ENCODE peak calls at places on chromosomes 6 and 20, in eight cellular contexts. B is fibroblast of lung, U is sigmoid colon, M is stomach, H is Calu3, G is A549, J is A673, Q is activated B cell treated with CpG ODN at 0.5 μM for 24 hours. W is an unnamed sample.

GRCh38 chr6:1176595-1176994 is 135.3 kb upstream of the FOXQ1 start:
- DNase-seq in B (no peak), U (no peak), M (no peak), H (no peak), G (no peak), J (no peak), Q (no peak), W (no peak)

GRCh38 chr20:2349801-2350200 is 30.9 kb upstream of the TGM6 start:
- DNase-seq in B (no peak), U (no peak), M (no peak), H (no peak), G (no peak), J (no peak), Q (no peak), W (no peak)

GRCh38 chr6:111353914-111354464 is 129.0 kb downstream of the REV3L start:
- DNase-seq in B (peak), U (no peak), M (no peak), H (no peak), G (no peak), J (no peak), Q (no peak), W (no peak)

GRCh38 chr6:34462561-34462971 is 3.3 kb upstream of the PACSIN1 start:
- DNase-seq in B (peak), U (no peak), M (peak), H (peak), G (peak), J (peak), Q (no peak), W (no peak)

GRCh38 chr20:59004763-59005522 is 2.1 kb downstream of the CTSZ start:
- DNase-seq in B (no peak), U (peak), M (peak), H (no peak), G (no peak), J (peak), Q (peak), W (peak)

GRCh38 chr6:38187285-38187684 is 367.8 kb downstream of the ZFAND3 start:
- DNase-seq in B (no peak), U (no peak), M (no peak), H (no peak), G (no peak), J (no peak), Q (no peak), W (no peak)

GRCh38 chr6:83193747-83194582 is 808 bp downstream of the RWDD2A start:
- DNase-seq in B (peak), U (peak), M (peak), H (peak), G (peak), J (peak), Q (peak), W (no peak)

GRCh38 chr6:111515259-111515658 is 32.2 kb upstream of the REV3L start:
- DNase-seq in B (no peak), U (no peak), M (no peak), H (no peak), G (no peak), J (no peak), Q (no peak), W (no peak)

GRCh38 chr6:37680668-37681067 is 17.0 kb downstream of the MDGA1 start:
- DNase-seq in B (no peak), U (no peak), M (no peak), H (no peak), G (no peak), J (peak), Q (no peak), W (no peak)

GRCh38 chr20:8657664-8658063 is 411.2 kb upstream of the PLCB4 start:
- DNase-seq in B (no peak), U (no peak), M (no peak), H (no peak), G (no peak), J (no peak), Q (no peak), W (no peak)

GRCh38 chr20:4534315-4534714 is 187.4 kb upstream of the PRND start:
- DNase-seq in B (no peak), U (no peak), M (no peak), H (no peak), G (no peak), J (no peak), Q (no peak), W (no peak)

GRCh38 chr6:144252289-144252688 is 32.8 kb upstream of the UTRN start:
- DNase-seq in B (peak), U (no peak), M (no peak), H (no peak), G (no peak), J (no peak), Q (no peak), W (no peak)

GRCh38 chr6:157885211-157885788 is 62.3 kb downstream of the SNX9 start:
- DNase-seq in B (no peak), U (no peak), M (no peak), H (no peak), G (no peak), J (no peak), Q (no peak), W (no peak)

GRCh38 chr20:24948939-24949679 is at the start of gene CST7:
- DNase-seq in B (no peak), U (peak), M (peak), H (no peak), G (no peak), J (no peak), Q (no peak), W (peak)

GRCh38 chr6:5998741-5999687 is 7.7 kb downstream of the NRN1 start:
- DNase-seq in B (no peak), U (peak), M (no peak), H (no peak), G (no peak), J (peak), Q (no peak), W (no peak)

GRCh38 chr6:79453558-79454042 is 83.6 kb downstream of the LCA5 start:
- DNase-seq in B (peak), U (no peak), M (no peak), H (no peak), G (peak), J (no peak), Q (no peak), W (peak)

GRCh38 chr6:38058022-38058421 is 238.5 kb downstream of the ZFAND3 start:
- DNase-seq in B (peak), U (no peak), M (no peak), H (no peak), G (no peak), J (peak), Q (no peak), W (no peak)

GRCh38 chr20:32110173-32110704 is 725 bp downstream of the TM9SF4 start:
- DNase-seq in B (no peak), U (peak), M (no peak), H (no peak), G (no peak), J (peak), Q (no peak), W (no peak)

GRCh38 chr6:37110455-37111155 is 59.3 kb upstream of the PIM1 start:
- DNase-seq in B (peak), U (no peak), M (no peak), H (no peak), G (no peak), J (no peak), Q (no peak), W (no peak)

GRCh38 chr20:63017826-63018411 is 11.2 kb upstream of the BHLHE23 start:
- DNase-seq in B (no peak), U (no peak), M (no peak), H (no peak), G (no peak), J (no peak), Q (no peak), W (no peak)

GRCh38 chr6:12119085-12119588 is 107.0 kb downstream of the HIVEP1 start:
- DNase-seq in B (no peak), U (no peak), M (no peak), H (peak), G (peak), J (no peak), Q (no peak), W (no peak)

GRCh38 chr20:45343867-45344721 is 4.1 kb downstream of the SDC4 start:
- DNase-seq in B (peak), U (peak), M (peak), H (peak), G (peak), J (peak), Q (no peak), W (no peak)

GRCh38 chr6:148457137-148457842 is 114.7 kb downstream of the SASH1 start:
- DNase-seq in B (no peak), U (no peak), M (no peak), H (no peak), G (no peak), J (no peak), Q (no peak), W (no peak)

GRCh38 chr6:308768-309167 is 16.5 kb downstream of the DUSP22 start:
- DNase-seq in B (no peak), U (no peak), M (no peak), H (no peak), G (no peak), J (no peak), Q (no peak), W (no peak)

GRCh38 chr20:61744691-61745396 is 320.8 kb downstream of the TAF4 start:
- DNase-seq in B (peak), U (no peak), M (no peak), H (no peak), G (peak), J (no peak), Q (no peak), W (no peak)

GRCh38 chr20:1388706-1389483 is 4.0 kb downstream of the FKBP1A start:
- DNase-seq in B (no peak), U (no peak), M (no peak), H (no peak), G (no peak), J (no peak), Q (no peak), W (peak)

GRCh38 chr6:57242505-57242904 is 20.4 kb upstream of the RAB23 start:
- DNase-seq in B (peak), U (no peak), M (no peak), H (no peak), G (peak), J (peak), Q (no peak), W (no peak)

GRCh38 chr6:142045380-142046270 is 87.1 kb upstream of the GJE1 start:
- DNase-seq in B (peak), U (no peak), M (no peak), H (no peak), G (peak), J (peak), Q (no peak), W (no peak)

GRCh38 chr6:136134275-136134674 is 115.8 kb downstream of the MTFR2 start:
- DNase-seq in B (no peak), U (no peak), M (no peak), H (no peak), G (no peak), J (no peak), Q (no peak), W (no peak)

GRCh38 chr6:4856779-4857178 is 80.6 kb downstream of the CDYL start:
- DNase-seq in B (no peak), U (no peak), M (no peak), H (no peak), G (no peak), J (no peak), Q (no peak), W (no peak)
- TF ChIP-seq CTCF in B (no peak), U (no peak), M (no peak), H (no peak), G (no peak), J (peak), Q (no peak), W (no peak)

DNA sequence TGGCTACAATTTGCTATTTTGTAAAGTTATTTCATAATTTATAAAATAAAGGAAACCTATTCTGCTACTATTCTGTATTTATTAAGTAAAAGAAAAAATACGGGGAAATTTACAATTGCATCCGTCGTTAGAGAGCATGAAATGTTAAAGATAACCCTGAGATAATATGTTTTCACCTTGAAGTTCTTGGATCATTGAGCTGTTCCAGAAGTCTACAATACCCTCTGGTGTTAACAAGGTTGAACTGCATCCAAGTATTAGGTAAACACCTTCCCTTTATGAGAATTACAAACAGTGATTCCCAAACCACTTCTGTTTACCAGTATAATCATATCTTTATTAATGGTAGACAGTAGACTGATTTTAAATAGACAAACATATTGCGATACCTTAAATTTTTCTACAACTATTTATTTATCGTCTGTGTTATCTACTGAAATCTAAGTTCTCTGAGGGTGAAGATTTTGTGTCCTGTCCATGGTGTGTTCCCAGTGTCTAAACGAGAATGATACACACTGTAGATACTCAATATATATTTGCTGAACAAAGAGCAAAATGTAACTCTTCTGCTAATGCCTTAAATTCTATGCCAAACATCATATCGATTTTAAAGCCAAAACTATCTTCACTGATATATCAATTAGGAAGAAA is 28.2 kb downstream of the TBC1D32 start:
- DNase-seq in B (peak), U (no peak), M (no peak), H (peak), G (peak), J (peak), Q (no peak), W (peak)
- TF ChIP-seq CTCF in B (peak), U (no peak), M (no peak), H (peak), G (peak), J (peak), Q (no peak), W (peak)

DNA sequence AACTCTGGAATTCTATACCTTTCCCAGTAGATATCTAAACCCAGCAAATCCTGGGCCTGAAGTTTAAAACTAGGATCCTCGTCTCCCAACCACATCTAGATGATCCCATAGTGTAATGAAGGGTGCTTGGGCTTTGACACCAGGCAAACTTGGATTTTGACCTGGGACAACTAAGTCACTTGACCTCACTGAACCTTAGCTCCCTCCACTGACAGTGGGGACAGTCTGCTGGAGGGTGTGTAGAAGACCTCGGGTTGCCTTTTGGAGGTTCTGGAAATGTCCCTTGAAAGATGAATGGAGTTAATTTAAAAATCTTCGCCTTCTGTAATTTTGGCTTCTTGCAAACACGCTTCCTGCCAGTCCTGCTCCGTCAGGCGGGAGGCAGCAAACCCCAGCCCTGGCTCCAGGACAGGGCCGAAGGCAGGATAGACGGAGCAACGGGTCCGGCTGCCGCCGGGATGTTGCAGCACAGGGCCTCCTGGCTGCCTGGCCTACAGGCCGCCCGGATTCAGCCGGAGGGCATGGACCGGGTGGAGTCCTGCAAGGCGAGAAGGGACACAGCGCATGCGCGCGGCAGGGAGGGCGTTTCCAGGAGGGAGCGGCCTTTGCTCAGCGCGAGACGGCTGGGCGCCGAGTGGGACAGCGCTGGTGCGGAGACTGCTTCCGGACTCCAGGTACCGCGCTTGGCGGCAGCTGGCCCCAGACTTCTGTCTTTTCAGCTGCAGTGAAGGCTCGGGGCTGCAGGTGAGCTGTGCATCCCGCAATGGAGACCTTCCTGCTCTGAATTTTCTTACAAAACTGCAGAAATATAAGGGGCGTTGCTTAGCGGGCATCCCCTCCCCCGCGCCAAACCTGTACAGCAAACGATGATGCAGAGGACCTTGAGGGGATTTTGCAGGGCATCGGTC is at the start of gene TMEM14A:
- DNase-seq in B (peak), U (peak), M (peak), H (peak), G (peak), J (peak), Q (peak), W (peak)
- TF ChIP-seq CTCF in B (no peak), U (no peak), M (no peak), H (no peak), G (no peak), J (no peak), Q (no peak), W (no peak)

GRCh38 chr20:18272451-18272850 is 15.9 kb upstream of the ZNF133 start:
- DNase-seq in B (peak), U (no peak), M (no peak), H (no peak), G (peak), J (peak), Q (no peak), W (no peak)
- TF ChIP-seq CTCF in B (no peak), U (no peak), M (no peak), H (no peak), G (no peak), J (no peak), Q (no peak), W (no peak)

W was measured in HL-60.